ENCODE peak calls at places on chromosomes 16 and 17, in six cellular contexts. C, B, D, G, S and H are unnamed samples.
A peak's percentile ranks its signal among the peaks of the same experiment; 100 is the strongest.

GRCh38 chr17:67850991-67851631 is 25.8 kb downstream of the BPTF start:
- DNase-seq in C (no peak), B (no peak), S (no peak), D (no peak), G (no peak), H (no peak)

GRCh38 chr16:85491798-85492616 is 121.1 kb upstream of the GSE1 start:
- DNase-seq in C (peak; percentile 94), G (peak; percentile 95), B (no peak), D (peak; percentile 41), S (no peak), H (no peak)

GRCh38 chr17:55215711-55216110 is 49.0 kb upstream of the HLF start:
- DNase-seq in B (no peak), C (no peak), D (no peak), S (no peak), G (no peak), H (no peak)

GRCh38 chr17:19309701-19310100 is 52.8 kb downstream of the B9D1 start:
- DNase-seq in B (no peak), D (no peak), S (no peak), G (no peak), C (no peak), H (no peak)

GRCh38 chr17:15454328-15454727 is 13.1 kb downstream of the CDRT4 start:
- DNase-seq in D (no peak), C (no peak), B (no peak), S (no peak), G (no peak), H (no peak)

GRCh38 chr17:51347851-51348584 is 87.7 kb downstream of the UTP18 start:
- DNase-seq in C (no peak), S (no peak), B (no peak), D (no peak), G (no peak), H (no peak)

GRCh38 chr16:27254262-27254811 is 14.2 kb downstream of the NSMCE1 start:
- DNase-seq in G (no peak), C (no peak), B (no peak), S (no peak), D (no peak), H (peak; percentile 19)

GRCh38 chr17:47916489-47917208 is 20.6 kb downstream of the SP2 start:
- DNase-seq in C (no peak), D (no peak), S (no peak), B (no peak), G (no peak), H (no peak)

GRCh38 chr17:37671028-37671812 is 28.0 kb upstream of the DDX52 start:
- DNase-seq in G (no peak), B (no peak), D (no peak), C (no peak), S (no peak), H (no peak)

GRCh38 chr16:84828322-84828721 is 8.5 kb downstream of the CRISPLD2 start:
- DNase-seq in C (no peak), G (no peak), B (no peak), D (no peak), S (no peak), H (no peak)

GRCh38 chr16:76118344-76118743 is 158.9 kb upstream of the CNTNAP4 start:
- DNase-seq in G (no peak), S (no peak), D (no peak), C (no peak), B (no peak), H (no peak)

GRCh38 chr16:30757316-30757715 is 4.5 kb downstream of the CFAP119 start:
- DNase-seq in D (no peak), C (no peak), S (no peak), G (no peak), B (no peak), H (no peak)

GRCh38 chr16:27347930-27348685 is 34.3 kb downstream of the IL4R start:
- DNase-seq in D (no peak), B (peak; percentile 54), G (no peak), S (no peak), C (no peak), H (no peak)

GRCh38 chr16:6019490-6019991 is 921.9 kb upstream of the EEF2KMT start:
- DNase-seq in G (no peak), D (no peak), S (no peak), B (no peak), C (no peak), H (no peak)

GRCh38 chr16:74522160-74522559 is 84.8 kb downstream of the GLG1 start:
- DNase-seq in S (no peak), D (no peak), G (no peak), C (no peak), B (no peak), H (no peak)

GRCh38 chr17:50507871-50508572 is at the start of gene MYCBPAP:
- DNase-seq in G (peak; percentile 60), B (peak; percentile 56), D (no peak), C (peak; percentile 74), S (peak; percentile 75), H (peak; percentile 94)

GRCh38 chr16:21598676-21599157 is 660 bp upstream of the METTL9 start:
- DNase-seq in G (no peak), B (peak; percentile 25), S (no peak), C (peak; percentile 28), D (no peak), H (no peak)

GRCh38 chr16:67269766-67270165 is 9.6 kb upstream of the PLEKHG4 start:
- DNase-seq in B (no peak), C (no peak), S (no peak), D (no peak), G (no peak), H (no peak)

GRCh38 chr16:84595052-84595481 is 22.8 kb downstream of the COTL1 start:
- DNase-seq in S (no peak), C (peak; percentile 25), B (no peak), G (no peak), D (no peak), H (no peak)

GRCh38 chr16:84764970-84765369 is 54.8 kb upstream of the CRISPLD2 start:
- DNase-seq in C (no peak), D (no peak), G (no peak), B (no peak), S (no peak), H (no peak)

DNA sequence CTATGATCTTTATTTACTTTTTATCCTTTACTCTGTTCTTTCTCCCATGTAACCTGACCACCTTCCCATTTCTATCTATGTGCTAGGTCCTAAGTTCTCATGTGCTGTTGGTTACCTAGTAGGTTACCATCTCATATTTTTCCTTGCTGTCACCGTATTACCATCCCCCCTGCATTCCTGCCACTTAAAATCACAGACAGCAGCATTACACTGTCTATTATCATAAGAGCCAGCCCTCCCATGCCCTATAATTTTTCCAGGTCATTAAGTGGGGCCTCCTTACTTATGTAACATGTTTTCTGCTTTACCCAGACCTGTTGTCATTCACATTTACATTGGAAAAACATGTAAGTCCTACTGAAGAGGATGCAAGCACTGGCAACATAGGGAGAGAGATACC is 202.9 kb downstream of the HS3ST3A1 start:
- DNase-seq in C (no peak), G (no peak), B (no peak), S (no peak), D (no peak), H (no peak)
- TF ChIP-seq POLR2AphosphoS5 in C (no peak), G (no peak), B (no peak), S (no peak), D (no peak), H (no peak)

DNA sequence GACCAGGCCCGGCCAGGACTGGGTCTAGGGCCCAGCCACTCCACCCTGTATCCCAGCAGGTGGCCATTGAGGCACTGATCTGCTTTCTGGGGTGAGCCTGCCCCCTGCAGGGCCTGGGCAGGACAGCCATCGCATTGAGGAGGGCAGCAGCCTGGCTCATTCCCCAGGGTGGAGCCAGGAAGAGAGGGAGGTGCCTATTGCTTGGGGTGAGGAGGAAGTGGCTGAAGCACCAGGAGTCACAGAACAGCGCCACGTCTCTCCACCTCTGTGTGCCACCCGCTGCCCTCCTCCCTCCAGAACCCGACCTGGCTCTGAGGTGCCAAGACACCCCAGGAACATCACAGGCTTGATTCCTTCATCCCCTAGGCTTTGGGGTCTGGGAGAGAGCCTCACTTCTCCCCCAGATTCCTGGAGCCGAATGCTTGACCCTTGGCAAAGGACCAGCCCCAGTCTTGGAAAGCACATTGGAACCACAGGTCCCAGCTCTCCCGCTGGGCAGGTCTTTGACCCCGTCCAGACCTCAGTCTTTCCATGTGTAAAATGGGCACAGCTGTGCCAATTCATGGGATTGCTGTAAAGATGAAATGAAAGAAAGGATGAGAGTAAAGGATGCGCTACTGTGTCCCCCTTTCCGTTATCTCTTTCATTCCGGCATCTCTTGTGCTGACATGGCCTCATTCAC is 7.2 kb upstream of the KRT36 start:
- DNase-seq in D (peak; percentile 87), G (peak; percentile 76), C (peak; percentile 59), S (peak; percentile 64), B (peak; percentile 88), H (no peak)
- TF ChIP-seq POLR2AphosphoS5 in D (peak; percentile 84), G (no peak), C (peak; percentile 52), S (no peak), B (no peak), H (no peak)

GRCh38 chr17:42895185-42895555 is 5.4 kb upstream of the G6PC1 start:
- DNase-seq in B (no peak), S (no peak), C (peak; percentile 15), G (no peak), D (peak; percentile 8), H (peak; percentile 93)

GRCh38 chr17:42886283-42887176 is 14.1 kb upstream of the G6PC1 start:
- DNase-seq in D (no peak), S (no peak), B (peak; percentile 34), G (no peak), C (no peak), H (no peak)

GRCh38 chr17:42894283-42895184 is 6.1 kb upstream of the G6PC1 start:
- DNase-seq in G (no peak), D (no peak), S (no peak), C (no peak), B (no peak), H (no peak)

GRCh38 chr17:42889809-42890208 is 10.8 kb upstream of the G6PC1 start:
- DNase-seq in C (no peak), G (no peak), S (no peak), B (no peak), D (no peak), H (no peak)

GRCh38 chr17:42891539-42892152 is 9.0 kb upstream of the G6PC1 start:
- DNase-seq in B (no peak), G (no peak), C (no peak), S (no peak), D (no peak), H (peak; percentile 94)
- TF ChIP-seq POLR2AphosphoS5 in B (no peak), G (no peak), C (peak; percentile 31), S (no peak), D (no peak), H (no peak)

DNA sequence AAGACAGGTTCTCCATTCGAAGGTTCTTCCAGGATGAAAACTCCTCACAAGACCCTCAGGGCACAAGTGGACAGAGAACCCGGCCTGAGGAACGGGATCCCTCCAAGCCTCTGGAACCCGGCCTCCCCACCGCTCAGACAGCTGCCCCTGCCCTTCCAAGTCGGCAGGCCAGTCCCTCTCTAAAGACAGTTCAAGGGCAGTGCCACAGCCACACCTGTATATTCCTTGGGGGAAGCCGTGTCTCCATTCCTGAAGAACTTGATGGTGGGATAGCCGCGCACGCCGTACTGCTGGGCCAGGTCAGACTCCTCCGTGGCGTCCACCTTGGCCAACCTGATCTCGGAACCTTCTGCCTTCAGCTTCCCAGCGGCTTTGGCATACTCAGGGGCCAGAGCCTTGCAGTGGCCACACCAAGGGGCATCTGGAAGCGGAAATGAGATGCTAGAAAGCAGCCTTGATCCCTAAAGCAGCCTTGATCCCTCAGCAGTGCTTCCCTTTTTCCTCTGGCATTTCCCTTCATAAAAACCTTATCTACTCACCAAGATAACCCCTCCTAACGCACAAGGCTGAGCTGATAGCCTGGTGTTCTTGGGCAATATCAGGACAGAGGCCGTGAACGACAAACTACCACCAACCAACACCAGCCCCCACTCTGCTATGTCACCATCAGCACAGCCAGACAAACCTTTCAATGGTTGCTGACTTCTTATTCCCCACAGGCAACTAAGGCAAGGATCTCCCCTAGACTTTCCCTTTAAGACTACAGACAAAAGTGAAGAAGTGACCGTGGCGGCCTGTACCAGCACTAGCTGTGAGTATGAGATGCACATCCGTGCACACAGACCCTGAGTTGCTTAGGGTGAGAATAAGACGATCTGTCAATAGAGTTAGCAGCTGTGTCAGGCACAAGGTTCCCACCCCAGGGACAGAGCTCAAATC is 1.1 kb downstream of the P4HB start:
- DNase-seq in C (no peak), D (no peak), G (no peak), S (no peak), B (peak; percentile 32), H (no peak)
- TF ChIP-seq POLR2AphosphoS5 in C (no peak), D (peak; percentile 19), G (no peak), S (no peak), B (peak; percentile 28), H (no peak)